ENCODE peak calls at places on chromosomes 16 and 17, in eight cellular contexts. One of them, this sample, is unnamed.
A peak's percentile ranks its signal among the peaks of the same experiment; 100 is the strongest.

GRCh38 chr17:68834328-68834836 is 120.8 kb downstream of the ABCA8 start:
- DNase-seq in CD8-positive, alpha-beta memory T cell: no peak
- DNase-seq in HTR-8/SVneo: no peak
- DNase-seq in activated CD4-positive, alpha-beta T cell treated with anti-CD3 and anti-CD28 coated beads, Interleukin-2, amount 50 U/mL, for 48 hours: no peak
- DNase-seq in mucosa of descending colon: no peak
- DNase-seq in activated CD4-positive, alpha-beta memory T cell treated with anti-CD3 and anti-CD28 coated beads, Interleukin-2, amount 10 ng/mL, durations not matched to agents 7 days and 5 days: no peak
- DNase-seq in ascending aorta: no peak
- DNase-seq in fibroblast of gingiva: no peak
- DNase-seq in this sample: no peak

GRCh38 chr17:42429726-42430464 is 6.8 kb upstream of the CAVIN1 start:
- DNase-seq in CD8-positive, alpha-beta memory T cell: no peak
- DNase-seq in HTR-8/SVneo: no peak
- DNase-seq in activated CD4-positive, alpha-beta T cell treated with anti-CD3 and anti-CD28 coated beads, Interleukin-2, amount 50 U/mL, for 48 hours: no peak
- DNase-seq in mucosa of descending colon: no peak
- DNase-seq in activated CD4-positive, alpha-beta memory T cell treated with anti-CD3 and anti-CD28 coated beads, Interleukin-2, amount 10 ng/mL, durations not matched to agents 7 days and 5 days: no peak
- DNase-seq in ascending aorta: no peak
- DNase-seq in fibroblast of gingiva: no peak
- DNase-seq in this sample: no peak

GRCh38 chr17:79955961-79956735 is 79.5 kb downstream of the TBC1D16 start:
- DNase-seq in CD8-positive, alpha-beta memory T cell: no peak
- DNase-seq in HTR-8/SVneo: no peak
- DNase-seq in activated CD4-positive, alpha-beta T cell treated with anti-CD3 and anti-CD28 coated beads, Interleukin-2, amount 50 U/mL, for 48 hours: no peak
- DNase-seq in mucosa of descending colon: peak; percentile 10
- DNase-seq in activated CD4-positive, alpha-beta memory T cell treated with anti-CD3 and anti-CD28 coated beads, Interleukin-2, amount 10 ng/mL, durations not matched to agents 7 days and 5 days: no peak
- DNase-seq in ascending aorta: no peak
- DNase-seq in fibroblast of gingiva: no peak
- DNase-seq in this sample: no peak

GRCh38 chr16:89197633-89198416 is 2.5 kb downstream of the SLC22A31 start:
- DNase-seq in CD8-positive, alpha-beta memory T cell: no peak
- DNase-seq in HTR-8/SVneo: no peak
- DNase-seq in activated CD4-positive, alpha-beta T cell treated with anti-CD3 and anti-CD28 coated beads, Interleukin-2, amount 50 U/mL, for 48 hours: no peak
- DNase-seq in mucosa of descending colon: peak; percentile 19
- DNase-seq in activated CD4-positive, alpha-beta memory T cell treated with anti-CD3 and anti-CD28 coated beads, Interleukin-2, amount 10 ng/mL, durations not matched to agents 7 days and 5 days: no peak
- DNase-seq in ascending aorta: no peak
- DNase-seq in fibroblast of gingiva: no peak
- DNase-seq in this sample: no peak

GRCh38 chr17:6070895-6071511 is 824 bp downstream of the WSCD1 start:
- DNase-seq in CD8-positive, alpha-beta memory T cell: no peak
- DNase-seq in HTR-8/SVneo: no peak
- DNase-seq in activated CD4-positive, alpha-beta T cell treated with anti-CD3 and anti-CD28 coated beads, Interleukin-2, amount 50 U/mL, for 48 hours: no peak
- DNase-seq in mucosa of descending colon: peak; percentile 47
- DNase-seq in activated CD4-positive, alpha-beta memory T cell treated with anti-CD3 and anti-CD28 coated beads, Interleukin-2, amount 10 ng/mL, durations not matched to agents 7 days and 5 days: no peak
- DNase-seq in ascending aorta: no peak
- DNase-seq in fibroblast of gingiva: peak; percentile 7
- DNase-seq in this sample: peak; percentile 46

GRCh38 chr17:6066183-6066948 is 3.8 kb upstream of the WSCD1 start:
- DNase-seq in CD8-positive, alpha-beta memory T cell: no peak
- DNase-seq in HTR-8/SVneo: no peak
- DNase-seq in activated CD4-positive, alpha-beta T cell treated with anti-CD3 and anti-CD28 coated beads, Interleukin-2, amount 50 U/mL, for 48 hours: no peak
- DNase-seq in mucosa of descending colon: no peak
- DNase-seq in activated CD4-positive, alpha-beta memory T cell treated with anti-CD3 and anti-CD28 coated beads, Interleukin-2, amount 10 ng/mL, durations not matched to agents 7 days and 5 days: no peak
- DNase-seq in ascending aorta: no peak
- DNase-seq in fibroblast of gingiva: no peak
- DNase-seq in this sample: no peak

GRCh38 chr17:75588546-75589016 is 981 bp downstream of the MYO15B start:
- DNase-seq in CD8-positive, alpha-beta memory T cell: no peak
- DNase-seq in HTR-8/SVneo: no peak
- DNase-seq in activated CD4-positive, alpha-beta T cell treated with anti-CD3 and anti-CD28 coated beads, Interleukin-2, amount 50 U/mL, for 48 hours: peak; percentile 11
- DNase-seq in mucosa of descending colon: no peak
- DNase-seq in activated CD4-positive, alpha-beta memory T cell treated with anti-CD3 and anti-CD28 coated beads, Interleukin-2, amount 10 ng/mL, durations not matched to agents 7 days and 5 days: no peak
- DNase-seq in ascending aorta: no peak
- DNase-seq in fibroblast of gingiva: no peak
- DNase-seq in this sample: no peak

GRCh38 chr17:7380855-7381683 is at the start of gene TNK1:
- DNase-seq in CD8-positive, alpha-beta memory T cell: no peak
- DNase-seq in HTR-8/SVneo: no peak
- DNase-seq in activated CD4-positive, alpha-beta T cell treated with anti-CD3 and anti-CD28 coated beads, Interleukin-2, amount 50 U/mL, for 48 hours: no peak
- DNase-seq in mucosa of descending colon: peak; percentile 89
- DNase-seq in activated CD4-positive, alpha-beta memory T cell treated with anti-CD3 and anti-CD28 coated beads, Interleukin-2, amount 10 ng/mL, durations not matched to agents 7 days and 5 days: no peak
- DNase-seq in ascending aorta: no peak
- DNase-seq in fibroblast of gingiva: no peak
- DNase-seq in this sample: peak; percentile 70

GRCh38 chr16:28117168-28117565 is 53.7 kb upstream of the GSG1L start:
- DNase-seq in CD8-positive, alpha-beta memory T cell: no peak
- DNase-seq in HTR-8/SVneo: no peak
- DNase-seq in activated CD4-positive, alpha-beta T cell treated with anti-CD3 and anti-CD28 coated beads, Interleukin-2, amount 50 U/mL, for 48 hours: no peak
- DNase-seq in mucosa of descending colon: no peak
- DNase-seq in activated CD4-positive, alpha-beta memory T cell treated with anti-CD3 and anti-CD28 coated beads, Interleukin-2, amount 10 ng/mL, durations not matched to agents 7 days and 5 days: no peak
- DNase-seq in ascending aorta: no peak
- DNase-seq in fibroblast of gingiva: no peak
- DNase-seq in this sample: no peak

GRCh38 chr16:12027091-12027490 is 50.6 kb downstream of the SNX29 start:
- DNase-seq in CD8-positive, alpha-beta memory T cell: no peak
- DNase-seq in HTR-8/SVneo: no peak
- DNase-seq in activated CD4-positive, alpha-beta T cell treated with anti-CD3 and anti-CD28 coated beads, Interleukin-2, amount 50 U/mL, for 48 hours: no peak
- DNase-seq in mucosa of descending colon: no peak
- DNase-seq in activated CD4-positive, alpha-beta memory T cell treated with anti-CD3 and anti-CD28 coated beads, Interleukin-2, amount 10 ng/mL, durations not matched to agents 7 days and 5 days: no peak
- DNase-seq in ascending aorta: no peak
- DNase-seq in fibroblast of gingiva: no peak
- DNase-seq in this sample: no peak

GRCh38 chr17:76191891-76192290 is 48.4 kb downstream of the RNF157 start:
- DNase-seq in CD8-positive, alpha-beta memory T cell: peak; percentile 8
- DNase-seq in HTR-8/SVneo: no peak
- DNase-seq in activated CD4-positive, alpha-beta T cell treated with anti-CD3 and anti-CD28 coated beads, Interleukin-2, amount 50 U/mL, for 48 hours: no peak
- DNase-seq in mucosa of descending colon: no peak
- DNase-seq in activated CD4-positive, alpha-beta memory T cell treated with anti-CD3 and anti-CD28 coated beads, Interleukin-2, amount 10 ng/mL, durations not matched to agents 7 days and 5 days: peak; percentile 59
- DNase-seq in ascending aorta: no peak
- DNase-seq in fibroblast of gingiva: no peak
- DNase-seq in this sample: no peak

GRCh38 chr17:82837586-82838320 is 2.1 kb downstream of the ZNF750 start:
- DNase-seq in CD8-positive, alpha-beta memory T cell: no peak
- DNase-seq in HTR-8/SVneo: no peak
- DNase-seq in activated CD4-positive, alpha-beta T cell treated with anti-CD3 and anti-CD28 coated beads, Interleukin-2, amount 50 U/mL, for 48 hours: no peak
- DNase-seq in mucosa of descending colon: peak; percentile 68
- DNase-seq in activated CD4-positive, alpha-beta memory T cell treated with anti-CD3 and anti-CD28 coated beads, Interleukin-2, amount 10 ng/mL, durations not matched to agents 7 days and 5 days: no peak
- DNase-seq in ascending aorta: no peak
- DNase-seq in fibroblast of gingiva: no peak
- DNase-seq in this sample: no peak

GRCh38 chr17:18172528-18173278 is 10.9 kb upstream of the ALKBH5 start:
- DNase-seq in CD8-positive, alpha-beta memory T cell: no peak
- DNase-seq in HTR-8/SVneo: no peak
- DNase-seq in activated CD4-positive, alpha-beta T cell treated with anti-CD3 and anti-CD28 coated beads, Interleukin-2, amount 50 U/mL, for 48 hours: no peak
- DNase-seq in mucosa of descending colon: no peak
- DNase-seq in activated CD4-positive, alpha-beta memory T cell treated with anti-CD3 and anti-CD28 coated beads, Interleukin-2, amount 10 ng/mL, durations not matched to agents 7 days and 5 days: no peak
- DNase-seq in ascending aorta: no peak
- DNase-seq in fibroblast of gingiva: no peak
- DNase-seq in this sample: no peak

GRCh38 chr16:79049040-79049439 is 551.5 kb downstream of the MAF start:
- DNase-seq in CD8-positive, alpha-beta memory T cell: no peak
- DNase-seq in HTR-8/SVneo: no peak
- DNase-seq in activated CD4-positive, alpha-beta T cell treated with anti-CD3 and anti-CD28 coated beads, Interleukin-2, amount 50 U/mL, for 48 hours: no peak
- DNase-seq in mucosa of descending colon: no peak
- DNase-seq in activated CD4-positive, alpha-beta memory T cell treated with anti-CD3 and anti-CD28 coated beads, Interleukin-2, amount 10 ng/mL, durations not matched to agents 7 days and 5 days: no peak
- DNase-seq in ascending aorta: no peak
- DNase-seq in fibroblast of gingiva: no peak
- DNase-seq in this sample: no peak

GRCh38 chr16:57627184-57627871 is 1.1 kb upstream of the ADGRG1 start:
- DNase-seq in CD8-positive, alpha-beta memory T cell: no peak
- DNase-seq in HTR-8/SVneo: peak; percentile 74
- DNase-seq in activated CD4-positive, alpha-beta T cell treated with anti-CD3 and anti-CD28 coated beads, Interleukin-2, amount 50 U/mL, for 48 hours: no peak
- DNase-seq in mucosa of descending colon: peak; percentile 10
- DNase-seq in activated CD4-positive, alpha-beta memory T cell treated with anti-CD3 and anti-CD28 coated beads, Interleukin-2, amount 10 ng/mL, durations not matched to agents 7 days and 5 days: no peak
- DNase-seq in ascending aorta: no peak
- DNase-seq in fibroblast of gingiva: peak; percentile 57
- DNase-seq in this sample: no peak

GRCh38 chr16:79882292-79882995 is 281.9 kb upstream of the MAF start:
- DNase-seq in CD8-positive, alpha-beta memory T cell: no peak
- DNase-seq in HTR-8/SVneo: no peak
- DNase-seq in activated CD4-positive, alpha-beta T cell treated with anti-CD3 and anti-CD28 coated beads, Interleukin-2, amount 50 U/mL, for 48 hours: no peak
- DNase-seq in mucosa of descending colon: no peak
- DNase-seq in activated CD4-positive, alpha-beta memory T cell treated with anti-CD3 and anti-CD28 coated beads, Interleukin-2, amount 10 ng/mL, durations not matched to agents 7 days and 5 days: no peak
- DNase-seq in ascending aorta: no peak
- DNase-seq in fibroblast of gingiva: no peak
- DNase-seq in this sample: no peak

This sample was measured in HuH-7.5.